ENCODE peak calls at places on chromosomes 4 and X, in eight cellular contexts. Z is nephron progenitor cell; P is type B pancreatic cell; Q is AG10803; W is epithelial cell of esophagus; B is CD4-positive, alpha-beta T cell; E is lung; M is astrocyte of the spinal cord. V is an unnamed sample.

GRCh38 chrX:106168107-106168506 is at the start of gene PWWP3B:
- DNase-seq in W (peak; percentile 65), Q (no peak), M (peak; percentile 71), Z (peak; percentile 56), B (no peak), P (no peak), E (no peak), V (peak; percentile 76)

GRCh38 chr4:140901736-140902336 is 145.7 kb upstream of the TBC1D9 start:
- DNase-seq in Q (no peak), M (no peak), Z (no peak), P (no peak), W (no peak), E (no peak), B (no peak), V (no peak)

GRCh38 chr4:1093391-1094335 is 19.7 kb downstream of the RNF212 start:
- DNase-seq in P (no peak), Q (no peak), E (no peak), M (no peak), W (no peak), Z (no peak), B (no peak), V (no peak)

GRCh38 chr4:37989398-37990260 is 29.4 kb downstream of the PTTG2 start:
- DNase-seq in Q (no peak), E (no peak), B (no peak), W (no peak), Z (no peak), M (no peak), P (no peak), V (no peak)

GRCh38 chr4:88858752-88859151 is 161.1 kb upstream of the NAP1L5 start:
- DNase-seq in P (no peak), M (no peak), Z (no peak), B (no peak), Q (no peak), W (no peak), E (no peak), V (no peak)

GRCh38 chr4:70544279-70544870 is 26.0 kb downstream of the AMTN start:
- DNase-seq in B (no peak), P (no peak), W (peak; percentile 47), Z (no peak), Q (peak; percentile 14), E (no peak), M (peak; percentile 9), V (peak; percentile 49)

GRCh38 chr4:186726440-186727148 is 2.9 kb upstream of the FAT1 start:
- DNase-seq in M (peak; percentile 88), Q (peak; percentile 81), E (peak; percentile 60), B (no peak), Z (peak; percentile 89), P (peak; percentile 90), W (peak; percentile 92), V (peak; percentile 78)

GRCh38 chr4:89898304-89898716 is 3.7 kb downstream of the MMRN1 start:
- DNase-seq in M (no peak), W (no peak), Z (no peak), E (no peak), P (no peak), B (no peak), Q (no peak), V (no peak)

GRCh38 chr4:164931551-164932324 is 45.7 kb downstream of the TRIM61 start:
- DNase-seq in M (no peak), B (no peak), W (no peak), Z (no peak), Q (peak; percentile 42), E (no peak), P (no peak), V (peak; percentile 32)

GRCh38 chr4:99221980-99222379 is 2.9 kb upstream of the ADH6 start:
- DNase-seq in Q (peak; percentile 73), M (no peak), W (no peak), B (no peak), E (no peak), P (no peak), Z (no peak), V (peak; percentile 6)

GRCh38 chrX:73916931-73917657 is 354.1 kb downstream of the CHIC1 start:
- DNase-seq in Z (no peak), E (no peak), P (no peak), Q (peak; percentile 89), B (no peak), W (peak; percentile 76), M (peak; percentile 87), V (peak; percentile 66)

GRCh38 chr4:146175541-146176453 is at the start of gene LSM6:
- DNase-seq in B (peak; percentile 78), E (peak; percentile 89), Q (peak; percentile 83), Z (peak; percentile 71), M (peak; percentile 89), W (peak; percentile 88), P (peak; percentile 81), V (peak; percentile 87)

GRCh38 chr4:52552778-52553177 is 106.3 kb downstream of the USP46 start:
- DNase-seq in E (no peak), M (no peak), Z (no peak), W (peak; percentile 55), P (no peak), Q (no peak), B (no peak), V (no peak)

GRCh38 chrX:134236690-134237362 is at the start of gene CCDC160:
- DNase-seq in P (peak; percentile 78), B (no peak), Q (no peak), Z (peak; percentile 90), M (peak; percentile 23), E (no peak), W (peak; percentile 13), V (no peak)

GRCh38 chrX:124230573-124231300 is 101.7 kb upstream of the TEX13D start:
- DNase-seq in Z (no peak), Q (no peak), W (no peak), P (no peak), E (no peak), M (no peak), B (no peak), V (no peak)

GRCh38 chrX:76427560-76428242 is at the start of gene MAGEE1:
- DNase-seq in P (peak; percentile 75), M (peak; percentile 66), W (peak; percentile 63), Z (peak; percentile 78), Q (peak; percentile 54), B (peak; percentile 80), E (peak; percentile 74), V (peak; percentile 66)

GRCh38 chrX:111376897-111377601 is 34.9 kb downstream of the DCX start:
- DNase-seq in E (no peak), M (no peak), W (no peak), B (no peak), Z (no peak), Q (no peak), P (no peak), V (no peak)

GRCh38 chr4:159765402-159765801 is 662.5 kb downstream of the RAPGEF2 start:
- DNase-seq in Q (no peak), E (no peak), B (no peak), W (peak; percentile 7), Z (no peak), M (peak; percentile 66), P (no peak), V (no peak)

GRCh38 chr4:112343330-112343729 is 46.2 kb downstream of the ALPK1 start:
- DNase-seq in M (no peak), E (no peak), Z (no peak), B (no peak), P (no peak), W (no peak), Q (no peak), V (no peak)

GRCh38 chr4:114137984-114138383 is 158.5 kb upstream of the ARSJ start:
- DNase-seq in E (no peak), Q (no peak), B (no peak), Z (no peak), M (no peak), P (no peak), W (no peak), V (no peak)

GRCh38 chr4:114136067-114136466 is 156.6 kb upstream of the ARSJ start:
- DNase-seq in M (no peak), Q (peak; percentile 24), W (no peak), E (no peak), Z (no peak), P (no peak), B (no peak), V (no peak)

GRCh38 chr4:114132199-114132598 is 152.8 kb upstream of the ARSJ start:
- DNase-seq in Q (no peak), B (no peak), P (no peak), M (no peak), E (no peak), Z (no peak), W (no peak), V (no peak)

GRCh38 chr4:114132830-114133229 is 153.4 kb upstream of the ARSJ start:
- DNase-seq in W (peak; percentile 15), M (no peak), E (no peak), Z (no peak), Q (no peak), P (no peak), B (no peak), V (no peak)
- TF ChIP-seq CTCF in W (peak; percentile 34), M (peak; percentile 28), E (no peak), Z (peak; percentile 39), Q (peak; percentile 23), P (peak; percentile 66), B (no peak), V (no peak)

DNA sequence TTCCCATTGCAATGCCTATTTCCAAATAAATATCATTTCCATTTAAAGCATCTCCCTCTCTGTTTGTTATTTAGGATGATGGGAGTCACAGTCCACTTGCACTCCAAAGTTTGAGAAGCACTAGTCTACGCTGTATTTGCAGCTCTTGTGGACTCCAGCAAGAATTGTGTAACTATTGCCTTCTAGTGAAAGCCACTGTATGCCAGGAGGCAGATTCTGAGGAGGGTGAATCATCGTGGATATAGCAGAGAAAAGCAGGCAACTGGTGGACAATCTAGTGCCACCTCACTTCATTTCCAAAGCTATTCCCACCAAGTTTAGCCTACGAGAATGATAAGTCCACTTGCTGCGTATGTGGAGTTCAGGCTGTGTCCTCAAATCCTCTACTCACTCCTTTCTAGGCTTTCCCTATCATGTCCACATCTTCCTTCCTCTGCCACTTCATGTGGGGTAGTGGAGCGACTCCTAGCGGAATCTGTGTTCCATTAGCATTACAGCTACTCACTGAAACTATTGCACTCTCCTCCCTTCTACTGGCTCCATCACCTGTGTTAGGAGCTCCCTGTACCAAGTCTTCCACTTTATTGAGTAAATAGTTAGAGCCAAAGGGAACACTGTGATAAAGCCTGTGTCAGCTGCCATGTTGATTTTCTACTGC is 501.8 kb upstream of the GALNT7 start:
- DNase-seq in P (no peak), W (peak; percentile 41), Q (no peak), Z (no peak), E (no peak), M (no peak), B (no peak), V (peak; percentile 56)
- TF ChIP-seq CTCF in P (peak; percentile 20), W (no peak), Q (no peak), Z (no peak), E (no peak), M (no peak), B (no peak), V (peak; percentile 21)

GRCh38 chr4:76982638-76983579 is 33.4 kb downstream of the SEPTIN11 start:
- DNase-seq in M (no peak), W (no peak), P (no peak), Q (peak; percentile 63), Z (no peak), E (no peak), B (no peak), V (no peak)
- TF ChIP-seq CTCF in M (peak; percentile 21), W (peak; percentile 4), P (peak; percentile 58), Q (peak; percentile 31), Z (peak; percentile 11), E (no peak), B (no peak), V (no peak)

DNA sequence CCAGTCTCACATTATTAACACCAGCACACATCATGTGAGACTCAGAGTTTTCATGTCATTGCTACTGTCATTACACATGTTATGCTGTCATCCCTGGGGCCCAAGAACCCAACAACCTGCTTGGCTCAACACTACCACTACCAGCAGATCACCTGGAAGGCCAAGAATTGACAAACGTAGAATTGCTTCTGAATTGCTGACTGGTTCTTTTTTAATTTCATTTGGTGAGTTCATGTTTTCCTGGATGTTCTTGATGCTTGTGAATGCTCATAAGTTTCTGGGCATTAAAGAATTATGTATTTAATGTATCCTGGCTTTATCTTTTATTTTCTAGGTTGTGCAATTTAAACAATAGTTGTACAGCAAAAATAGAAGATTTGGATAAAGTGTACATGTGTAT is 40.2 kb downstream of the ACTRT1 start:
- DNase-seq in P (no peak), W (no peak), E (no peak), Z (no peak), B (no peak), Q (no peak), M (no peak), V (no peak)
- TF ChIP-seq CTCF in P (no peak), W (no peak), E (no peak), Z (no peak), B (no peak), Q (no peak), M (no peak), V (no peak)